ENCODE peak calls at places on chromosomes 2 and 18, in ten cellular contexts. D is astrocyte of the spinal cord, Y is mucosa of descending colon, U is lower lobe of right lung, X is body of pancreas, N is kidney, W is tibial artery, M is psoas muscle, K is PC-9, Z is right atrium auricular region. L is an unnamed sample.

GRCh38 chr2:69694894-69695849 is 46.8 kb upstream of the ANXA4 start:
- DNase-seq in U (no peak), K (peak; percentile 94), Z (no peak), X (no peak), D (peak; percentile 92), N (no peak), W (no peak), Y (no peak), M (no peak), L (no peak)

GRCh38 chr2:230225486-230225885 is at the start of gene SP140:
- DNase-seq in Y (peak; percentile 43), D (no peak), Z (peak; percentile 66), M (no peak), N (peak; percentile 74), W (no peak), U (peak; percentile 72), X (peak; percentile 14), K (no peak), L (no peak)

GRCh38 chr2:215747244-215747620 is 266.1 kb downstream of the MREG start:
- DNase-seq in K (no peak), N (no peak), U (no peak), X (no peak), Y (no peak), D (peak; percentile 49), M (no peak), W (no peak), Z (no peak), L (no peak)

GRCh38 chr2:208657468-208657867 is 250.9 kb downstream of the PTH2R start:
- DNase-seq in X (no peak), Z (no peak), Y (no peak), N (no peak), D (no peak), K (no peak), U (no peak), M (no peak), W (no peak), L (no peak)

GRCh38 chr2:237682151-237682550 is 54.8 kb downstream of the LRRFIP1 start:
- DNase-seq in U (no peak), Z (peak; percentile 64), W (no peak), D (no peak), M (no peak), Y (no peak), X (no peak), N (no peak), K (no peak), L (no peak)

GRCh38 chr18:25352629-25353005 is 651 bp upstream of the ZNF521 start:
- DNase-seq in Y (no peak), W (no peak), U (no peak), N (no peak), X (no peak), K (no peak), D (no peak), M (no peak), Z (no peak), L (no peak)

GRCh38 chr18:2898131-2898640 is 51.4 kb downstream of the EMILIN2 start:
- DNase-seq in Y (no peak), D (peak; percentile 54), X (no peak), W (peak; percentile 64), U (no peak), M (no peak), N (peak; percentile 65), K (no peak), Z (no peak), L (no peak)

GRCh38 chr2:197286805-197287595 is 23.6 kb downstream of the ANKRD44 start:
- DNase-seq in X (peak; percentile 42), Y (no peak), K (peak; percentile 66), Z (peak; percentile 78), D (peak; percentile 91), N (no peak), W (no peak), M (no peak), U (no peak), L (peak; percentile 47)

GRCh38 chr2:171522057-171522803 is at the start of gene CYBRD1:
- DNase-seq in U (peak; percentile 90), X (peak; percentile 48), W (peak; percentile 97), N (peak; percentile 95), M (peak; percentile 84), K (peak; percentile 66), Z (peak; percentile 90), Y (peak; percentile 84), D (peak; percentile 83), L (no peak)

GRCh38 chr2:46299365-46300263 is 2.4 kb downstream of the EPAS1 start:
- DNase-seq in Y (peak; percentile 74), X (peak; percentile 84), W (peak; percentile 88), D (peak; percentile 43), U (peak; percentile 87), Z (peak; percentile 88), M (peak; percentile 79), N (peak; percentile 87), K (peak; percentile 84), L (no peak)

GRCh38 chr2:216863946-216864345 is 4.1 kb upstream of the TNP1 start:
- DNase-seq in M (no peak), W (no peak), N (no peak), Y (no peak), U (no peak), D (no peak), Z (no peak), K (peak; percentile 65), X (no peak), L (no peak)

GRCh38 chr2:27992787-27993747 is 102.5 kb downstream of the BABAM2 start:
- DNase-seq in M (no peak), W (no peak), U (no peak), Y (no peak), K (peak; percentile 86), X (no peak), D (peak; percentile 64), Z (no peak), N (no peak), L (peak; percentile 21)

GRCh38 chr18:31685097-31686082 is 1.0 kb upstream of the B4GALT6 start:
- DNase-seq in Z (no peak), D (peak; percentile 79), K (peak; percentile 45), M (peak; percentile 66), W (no peak), X (peak; percentile 81), N (peak; percentile 85), Y (peak; percentile 88), U (peak; percentile 71), L (no peak)
- H3K4me3 ChIP-seq in Z (peak overlapping the region; percentile 51), D (peak overlapping the region; percentile 71), K (peak overlapping the region; percentile 56), M (peak overlapping the region; percentile 70), W (peak overlapping the region; percentile 49), X (peak overlapping the region; percentile 18), N (peak overlapping the region; percentile 74), Y (peak overlapping the region; percentile 37), U (peak overlapping the region; percentile 60), L (peak overlapping the region; percentile 29)

DNA sequence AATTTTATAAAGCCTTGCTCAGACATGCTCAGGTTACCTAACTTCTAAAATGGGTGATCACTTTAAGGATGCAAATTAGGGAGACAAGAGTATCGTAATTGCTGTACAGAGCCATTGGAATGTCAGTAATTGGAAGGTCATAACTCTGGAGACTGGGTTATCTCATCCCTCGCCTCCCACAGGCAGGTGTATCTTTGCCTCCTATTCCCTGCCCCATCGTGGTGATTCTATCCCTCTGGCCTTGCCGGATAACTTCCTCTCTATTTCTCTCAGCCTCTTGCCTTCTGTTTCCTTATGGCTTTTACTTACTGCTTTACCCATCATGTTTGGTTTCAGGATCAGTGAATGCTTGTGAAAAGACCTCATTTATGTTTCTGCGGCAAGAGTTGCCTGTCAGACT is 2.5 kb downstream of the PDK1 start:
- DNase-seq in K (no peak), X (no peak), Y (no peak), D (no peak), N (no peak), M (no peak), W (no peak), U (no peak), Z (no peak), L (no peak)
- H3K4me3 ChIP-seq in K (no peak overlapping the region), X (no peak overlapping the region), Y (no peak overlapping the region), D (no peak overlapping the region), N (no peak overlapping the region), M (no peak overlapping the region), W (no peak overlapping the region), U (no peak overlapping the region), Z (no peak overlapping the region), L (peak overlapping the region; percentile 83)

GRCh38 chr2:213733893-213734292 is 449.6 kb downstream of the SPAG16 start:
- DNase-seq in Z (no peak), D (no peak), K (no peak), N (no peak), U (no peak), W (no peak), X (no peak), M (no peak), Y (no peak), L (no peak)
- H3K4me3 ChIP-seq in Z (no peak overlapping the region), D (no peak overlapping the region), K (no peak overlapping the region), N (no peak overlapping the region), U (no peak overlapping the region), W (no peak overlapping the region), X (no peak overlapping the region), M (no peak overlapping the region), Y (no peak overlapping the region), L (no peak overlapping the region)

GRCh38 chr2:202088777-202089176 is 15.7 kb downstream of the KIAA2012 start:
- DNase-seq in N (no peak), U (no peak), M (no peak), K (no peak), W (no peak), D (no peak), X (no peak), Z (no peak), Y (no peak), L (no peak)

GRCh38 chr2:202079289-202079688 is 6.2 kb downstream of the KIAA2012 start:
- DNase-seq in D (no peak), M (no peak), W (no peak), U (no peak), K (no peak), N (no peak), X (no peak), Y (no peak), Z (no peak), L (no peak)

GRCh38 chr2:202084265-202084664 is 11.2 kb downstream of the KIAA2012 start:
- DNase-seq in Y (no peak), W (no peak), K (no peak), X (peak; percentile 10), D (peak; percentile 57), N (no peak), U (no peak), M (no peak), Z (no peak), L (no peak)
- H3K4me3 ChIP-seq in Y (no peak overlapping the region), W (no peak overlapping the region), K (no peak overlapping the region), X (no peak overlapping the region), D (no peak overlapping the region), N (no peak overlapping the region), U (no peak overlapping the region), M (no peak overlapping the region), Z (no peak overlapping the region), L (no peak overlapping the region)

L was measured in HFF-Myc.